ENCODE peak calls at places on chromosomes 13 and 19, in five cellular contexts. T is sigmoid colon, U is heart left ventricle, N is mammary epithelial cell, W is body of pancreas. D is an unnamed sample.
A peak's percentile ranks its signal among the peaks of the same experiment; 100 is the strongest.

GRCh38 chr19:51025809-51026553 is 435 bp downstream of the KLK11 start:
- DNase-seq in T (peak; percentile 51), U (no peak), N (no peak), W (peak; percentile 72), D (no peak)

GRCh38 chr13:101026328-101026727 is 351.7 kb upstream of the TMTC4 start:
- DNase-seq in T (no peak), U (no peak), N (no peak), W (no peak), D (no peak)

GRCh38 chr13:98468929-98469328 is 108.0 kb downstream of the STK24 start:
- DNase-seq in T (peak; percentile 61), U (no peak), N (no peak), W (no peak), D (no peak)

GRCh38 chr19:1232652-1233360 is 5.0 kb downstream of the CBARP start:
- DNase-seq in T (peak; percentile 86), U (no peak), N (no peak), W (peak; percentile 72), D (no peak)

GRCh38 chr19:31340059-31341025 is 8.9 kb downstream of the TSHZ3 start:
- DNase-seq in T (no peak), U (no peak), N (peak; percentile 54), W (no peak), D (no peak)

GRCh38 chr13:46571189-46571901 is 18.4 kb downstream of the LRCH1 start:
- DNase-seq in T (no peak), U (no peak), N (no peak), W (no peak), D (no peak)

GRCh38 chr19:9945319-9945966 is 9.1 kb upstream of the OLFM2 start:
- DNase-seq in T (peak; percentile 98), U (peak; percentile 89), N (peak; percentile 72), W (peak; percentile 57), D (no peak)

GRCh38 chr13:81929988-81930387 is 1589.1 kb upstream of the SPRY2 start:
- DNase-seq in T (no peak), U (no peak), N (peak; percentile 3), W (no peak), D (peak; percentile 26)

GRCh38 chr13:101700598-101700997 is 248.1 kb downstream of the ITGBL1 start:
- DNase-seq in T (no peak), U (no peak), N (no peak), W (no peak), D (no peak)

GRCh38 chr19:16161848-16162247 is 11.5 kb downstream of the CIB3 start:
- DNase-seq in T (no peak), U (no peak), N (peak; percentile 96), W (no peak), D (no peak)

GRCh38 chr13:41561179-41561578 is 103.8 kb downstream of the RGCC start:
- DNase-seq in T (no peak), U (no peak), N (no peak), W (no peak), D (no peak)

GRCh38 chr13:48506092-48506701 is 26.7 kb downstream of the RCBTB2 start:
- DNase-seq in T (no peak), U (no peak), N (peak; percentile 4), W (no peak), D (no peak)

GRCh38 chr19:12656899-12657571 is 9.5 kb downstream of the MAN2B1 start:
- DNase-seq in T (no peak), U (no peak), N (no peak), W (peak; percentile 50), D (no peak)

GRCh38 chr13:48236528-48237353 is 3.7 kb downstream of the ITM2B start:
- DNase-seq in T (no peak), U (no peak), N (peak; percentile 27), W (no peak), D (no peak)

GRCh38 chr19:48868196-48868886 is at the start of gene PLEKHA4:
- DNase-seq in T (peak; percentile 89), U (peak; percentile 82), N (peak; percentile 54), W (peak; percentile 38), D (no peak)
- H3K4me3 ChIP-seq in T (peak within 1 kb of the TSS; percentile 37), U (no peak within 1 kb of the TSS), N (peak within 1 kb of the TSS; percentile 55), W (no peak within 1 kb of the TSS), D (peak within 1 kb of the TSS; percentile 21)

GRCh38 chr13:32687275-32687674 is 101.0 kb downstream of the PDS5B start:
- DNase-seq in T (no peak), U (no peak), N (no peak), W (no peak), D (no peak)

GRCh38 chr13:32682130-32682529 is 95.9 kb downstream of the PDS5B start:
- DNase-seq in T (no peak), U (no peak), N (no peak), W (no peak), D (no peak)

DNA sequence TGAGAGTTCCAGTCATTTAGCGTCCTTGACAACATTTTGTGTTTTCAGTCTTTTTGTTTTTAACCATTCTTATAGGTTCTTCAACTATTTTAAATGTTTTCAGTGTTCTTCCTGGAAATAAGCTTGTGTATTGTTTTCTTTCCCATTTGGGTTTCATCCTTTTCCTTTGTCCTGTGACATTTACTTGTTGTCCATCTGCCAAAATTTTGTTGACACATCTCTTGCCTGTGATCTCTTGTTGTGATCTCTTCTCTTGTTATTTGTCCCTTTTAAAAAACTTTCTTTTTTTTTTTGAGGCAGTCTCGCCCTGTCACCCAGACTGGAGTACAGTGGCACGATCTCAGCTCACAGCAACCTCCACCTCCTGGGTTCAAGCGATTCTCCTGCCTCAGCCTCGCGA is 96.5 kb downstream of the PDS5B start:
- DNase-seq in T (no peak), U (no peak), N (no peak), W (no peak), D (no peak)
- H3K36me3 ChIP-seq in T (peaks cover 39% of the 10 kb centered on the region), U (peaks cover 46% of the 10 kb centered on the region), N (peaks cover 2% of the 10 kb centered on the region), W (no peaks in the 10 kb centered on the region), D (no peaks in the 10 kb centered on the region)

GRCh38 chr19:41402010-41402409 is 4.4 kb downstream of the BCKDHA start:
- DNase-seq in T (no peak), U (no peak), N (no peak), W (no peak), D (no peak)

GRCh38 chr19:41399091-41399490 is 1.5 kb downstream of the BCKDHA start:
- DNase-seq in T (no peak), U (no peak), N (no peak), W (no peak), D (no peak)

GRCh38 chr19:41403181-41403970 is 5.8 kb downstream of the BCKDHA start:
- DNase-seq in T (no peak), U (no peak), N (no peak), W (no peak), D (no peak)

GRCh38 chr19:41399525-41399924 is 1.9 kb downstream of the BCKDHA start:
- DNase-seq in T (no peak), U (no peak), N (no peak), W (no peak), D (no peak)

GRCh38 chr19:41401483-41401882 is 3.9 kb downstream of the BCKDHA start:
- DNase-seq in T (no peak), U (no peak), N (no peak), W (no peak), D (no peak)
- H3K4me1 ChIP-seq in T (peaks cover 18% of the 10 kb centered on the region), U (peaks cover 18% of the 10 kb centered on the region), N (peaks cover 4% of the 10 kb centered on the region), W (peaks cover 27% of the 10 kb centered on the region), D (peaks cover 6% of the 10 kb centered on the region)

GRCh38 chr13:60334310-60334709 is 62.7 kb upstream of the TDRD3 start:
- DNase-seq in T (no peak), U (no peak), N (no peak), W (no peak), D (no peak)
- H3K4me3 ChIP-seq in T (no peak overlapping the region), U (no peak overlapping the region), N (no peak overlapping the region), W (no peak overlapping the region), D (no peak overlapping the region)

GRCh38 chr19:48386981-48387380 is 4.4 kb downstream of the KDELR1 start:
- DNase-seq in T (no peak), U (no peak), N (no peak), W (no peak), D (no peak)

GRCh38 chr19:48390188-48391099 is 907 bp downstream of the KDELR1 start:
- DNase-seq in T (peak; percentile 82), U (peak; percentile 71), N (peak; percentile 57), W (peak; percentile 70), D (peak; percentile 81)

GRCh38 chr19:48381178-48381950 is 10.0 kb downstream of the KDELR1 start:
- DNase-seq in T (no peak), U (no peak), N (no peak), W (no peak), D (no peak)

GRCh38 chr19:48391100-48392005 is at the start of gene KDELR1:
- DNase-seq in T (peak; percentile 89), U (peak; percentile 82), N (peak; percentile 58), W (peak; percentile 78), D (peak; percentile 75)

DNA sequence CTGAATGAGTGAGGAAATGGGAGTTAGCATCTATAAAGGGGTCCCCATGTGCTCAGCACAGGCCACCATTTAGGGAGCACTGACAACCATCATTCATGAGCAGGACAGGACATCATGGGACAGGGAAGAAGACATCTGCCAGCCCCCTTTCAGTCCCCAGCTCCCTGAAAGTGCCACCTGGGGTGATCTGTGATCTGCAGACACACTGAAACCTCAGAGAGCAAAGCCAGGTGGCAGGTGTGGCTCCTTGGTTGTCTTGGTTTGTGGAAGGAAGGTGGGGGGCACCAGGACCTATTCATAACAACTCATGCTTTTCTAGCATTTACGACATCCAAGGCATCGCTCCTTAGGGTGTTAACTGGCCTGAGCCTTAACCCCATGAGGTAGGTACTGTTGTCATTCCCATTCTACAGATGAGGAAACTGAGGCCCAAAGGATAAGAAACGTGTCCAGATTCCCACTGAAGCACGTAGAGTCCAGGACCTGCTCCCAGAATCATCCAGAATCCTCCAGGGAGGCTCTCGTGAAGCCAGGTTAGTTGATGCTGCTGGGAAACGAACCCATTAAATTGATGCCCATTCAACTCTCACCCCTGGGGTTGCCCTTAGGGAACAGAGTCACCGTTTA is 5.8 kb downstream of the KDELR1 start:
- DNase-seq in T (no peak), U (no peak), N (no peak), W (no peak), D (no peak)
- H3K36me3 ChIP-seq in T (peaks cover 87% of the 10 kb centered on the region), U (peaks cover 86% of the 10 kb centered on the region), N (peaks cover 31% of the 10 kb centered on the region), W (peaks cover 18% of the 10 kb centered on the region), D (peaks cover 1% of the 10 kb centered on the region)

GRCh38 chr13:112734696-112735547 is 45.1 kb downstream of the ATP11A start:
- DNase-seq in T (no peak), U (no peak), N (no peak), W (no peak), D (no peak)
- H3K4me1 ChIP-seq in T (no peaks in the 10 kb centered on the region), U (peaks cover 11% of the 10 kb centered on the region), N (no peaks in the 10 kb centered on the region), W (peaks cover 6% of the 10 kb centered on the region), D (peaks cover 22% of the 10 kb centered on the region)

GRCh38 chr13:44378277-44378676 is 4.7 kb downstream of the SERP2 start:
- DNase-seq in T (no peak), U (no peak), N (no peak), W (no peak), D (no peak)

GRCh38 chr13:44373601-44374347 is at the start of gene SERP2:
- DNase-seq in T (peak; percentile 76), U (peak; percentile 61), N (no peak), W (peak; percentile 40), D (no peak)

GRCh38 chr13:44373247-44373600 is 400 bp upstream of the SERP2 start:
- DNase-seq in T (no peak), U (no peak), N (no peak), W (no peak), D (no peak)

GRCh38 chr13:44371421-44371820 is 2.2 kb upstream of the SERP2 start:
- DNase-seq in T (no peak), U (no peak), N (no peak), W (no peak), D (no peak)

DNA sequence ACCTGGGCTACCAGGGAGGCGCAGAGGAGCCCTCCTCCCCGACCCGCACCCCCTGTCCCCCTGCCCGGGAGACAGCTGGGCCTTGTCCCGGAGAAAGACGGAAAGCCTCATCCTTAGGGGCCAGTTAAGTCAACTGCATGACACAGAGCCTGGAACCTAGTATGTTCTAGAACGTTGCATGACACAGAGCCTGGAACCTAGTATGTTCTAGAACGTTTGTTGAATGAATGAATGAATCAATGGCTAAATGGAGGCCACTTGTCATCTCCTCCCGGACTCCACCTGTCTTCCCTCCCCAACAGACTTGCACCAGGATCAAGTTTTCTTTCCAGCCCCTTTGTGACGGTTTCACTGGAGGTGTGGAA is 706 bp downstream of the SERP2 start:
- DNase-seq in T (no peak), U (no peak), N (no peak), W (no peak), D (no peak)
- H3K4me3 ChIP-seq in T (peak overlapping the region; percentile 55), U (peak overlapping the region; percentile 37), N (no peak overlapping the region), W (no peak overlapping the region), D (no peak overlapping the region)